ENCODE peak calls at places on chromosomes 4 and X, in ten cellular contexts. M is pancreas, W is BE2C, L is GM13977, D is glutamatergic neuron, X is lower lobe of right lung, S is left lung, V is fibroblast of pulmonary artery, A is NB4, N is nephron progenitor cell. T is an unnamed sample.

GRCh38 chr4:67327245-67327860 is 217.9 kb downstream of the CENPC start:
- DNase-seq in S (no peak), M (peak; percentile 35), D (peak; percentile 71), N (peak; percentile 71), A (peak; percentile 60), L (peak; percentile 65), V (peak; percentile 74), X (no peak), W (peak; percentile 58), T (no peak)

GRCh38 chr4:149835280-149835679 is 19.6 kb upstream of the IQCM start:
- DNase-seq in S (peak; percentile 61), X (peak; percentile 24), V (no peak), D (no peak), N (no peak), M (peak; percentile 21), A (no peak), L (no peak), W (no peak), T (no peak)

GRCh38 chr4:119683518-119683917 is 54.9 kb upstream of the PDE5A start:
- DNase-seq in X (no peak), L (no peak), N (no peak), M (no peak), D (no peak), W (no peak), A (no peak), S (no peak), V (peak; percentile 41), T (no peak)

GRCh38 chr4:169612869-169613859 is 781 bp upstream of the NEK1 start:
- DNase-seq in V (peak; percentile 82), M (peak; percentile 46), N (peak; percentile 70), W (peak; percentile 77), X (peak; percentile 70), L (peak; percentile 60), D (peak; percentile 76), S (no peak), A (peak; percentile 79), T (no peak)

GRCh38 chrX:24027086-24027485 is at the start of gene KLHL15:
- DNase-seq in M (no peak), A (no peak), X (no peak), S (no peak), V (no peak), W (no peak), D (no peak), L (no peak), N (no peak), T (no peak)

GRCh38 chrX:262391-262909 is 18.7 kb upstream of the PLCXD1 start:
- DNase-seq in S (peak; percentile 67), N (no peak), D (no peak), W (no peak), M (no peak), X (peak; percentile 48), V (no peak), A (no peak), L (peak; percentile 31), T (peak; percentile 48)

GRCh38 chr4:162209706-162210105 is 45.9 kb upstream of the FSTL5 start:
- DNase-seq in N (no peak), X (no peak), W (no peak), S (no peak), D (no peak), L (no peak), M (no peak), A (no peak), V (no peak), T (no peak)

GRCh38 chr4:151296227-151296626 is 19.3 kb downstream of the PRSS48 start:
- DNase-seq in W (no peak), A (no peak), M (peak; percentile 35), X (no peak), D (no peak), L (no peak), S (no peak), V (no peak), N (no peak), T (no peak)

GRCh38 chr4:113539408-113539807 is 222.1 kb downstream of the CAMK2D start:
- DNase-seq in A (no peak), N (no peak), S (no peak), L (peak; percentile 10), D (no peak), M (no peak), V (peak; percentile 33), W (no peak), X (no peak), T (no peak)

GRCh38 chr4:168751263-168752225 is 254.7 kb downstream of the PALLD start:
- DNase-seq in X (no peak), A (no peak), N (no peak), D (no peak), M (no peak), W (no peak), L (no peak), V (peak; percentile 46), S (no peak), T (no peak)

GRCh38 chr4:21763865-21764264 is 184.7 kb downstream of the KCNIP4 start:
- DNase-seq in M (no peak), N (no peak), L (no peak), D (no peak), X (no peak), W (peak; percentile 39), V (no peak), A (no peak), S (no peak), T (no peak)

GRCh38 chrX:151713859-151714258 is 2.0 kb upstream of the FATE1 start:
- DNase-seq in D (peak; percentile 36), M (no peak), W (peak; percentile 15), N (peak; percentile 48), A (peak; percentile 54), S (no peak), V (peak; percentile 12), L (peak; percentile 42), X (no peak), T (no peak)

GRCh38 chr4:80268081-80268823 is 1.8 kb downstream of the FGF5 start:
- DNase-seq in X (no peak), S (peak; percentile 69), M (no peak), L (no peak), V (peak; percentile 39), A (no peak), D (peak; percentile 30), N (peak; percentile 18), W (no peak), T (peak; percentile 77)

GRCh38 chrX:47497274-47497673 is 14.3 kb upstream of the ZNF41 start:
- DNase-seq in M (no peak), L (no peak), D (no peak), W (no peak), A (peak; percentile 39), N (no peak), S (no peak), V (peak; percentile 57), X (no peak), T (no peak)

GRCh38 chr4:175469519-175469918 is 342.5 kb downstream of the GPM6A start:
- DNase-seq in D (no peak), S (no peak), M (no peak), V (peak; percentile 7), W (no peak), N (no peak), X (no peak), L (no peak), A (no peak), T (no peak)

GRCh38 chrX:45191383-45191782 is 9.3 kb downstream of the DIPK2B start:
- DNase-seq in D (no peak), L (peak; percentile 21), W (no peak), V (no peak), A (peak; percentile 67), X (no peak), M (no peak), S (no peak), N (no peak), T (no peak)
- TF ChIP-seq CTCF in D (no peak), L (no peak), W (no peak), V (no peak), A (no peak), X (no peak), M (no peak), S (no peak), N (no peak), T (no peak)

GRCh38 chr4:37828843-37829242 is 2.4 kb downstream of the PGM2 start:
- DNase-seq in X (no peak), D (no peak), S (no peak), L (no peak), A (no peak), N (no peak), W (no peak), V (no peak), M (no peak), T (no peak)
- TF ChIP-seq CTCF in X (no peak), D (no peak), S (no peak), L (no peak), A (no peak), N (no peak), W (no peak), V (no peak), M (no peak), T (no peak)

DNA sequence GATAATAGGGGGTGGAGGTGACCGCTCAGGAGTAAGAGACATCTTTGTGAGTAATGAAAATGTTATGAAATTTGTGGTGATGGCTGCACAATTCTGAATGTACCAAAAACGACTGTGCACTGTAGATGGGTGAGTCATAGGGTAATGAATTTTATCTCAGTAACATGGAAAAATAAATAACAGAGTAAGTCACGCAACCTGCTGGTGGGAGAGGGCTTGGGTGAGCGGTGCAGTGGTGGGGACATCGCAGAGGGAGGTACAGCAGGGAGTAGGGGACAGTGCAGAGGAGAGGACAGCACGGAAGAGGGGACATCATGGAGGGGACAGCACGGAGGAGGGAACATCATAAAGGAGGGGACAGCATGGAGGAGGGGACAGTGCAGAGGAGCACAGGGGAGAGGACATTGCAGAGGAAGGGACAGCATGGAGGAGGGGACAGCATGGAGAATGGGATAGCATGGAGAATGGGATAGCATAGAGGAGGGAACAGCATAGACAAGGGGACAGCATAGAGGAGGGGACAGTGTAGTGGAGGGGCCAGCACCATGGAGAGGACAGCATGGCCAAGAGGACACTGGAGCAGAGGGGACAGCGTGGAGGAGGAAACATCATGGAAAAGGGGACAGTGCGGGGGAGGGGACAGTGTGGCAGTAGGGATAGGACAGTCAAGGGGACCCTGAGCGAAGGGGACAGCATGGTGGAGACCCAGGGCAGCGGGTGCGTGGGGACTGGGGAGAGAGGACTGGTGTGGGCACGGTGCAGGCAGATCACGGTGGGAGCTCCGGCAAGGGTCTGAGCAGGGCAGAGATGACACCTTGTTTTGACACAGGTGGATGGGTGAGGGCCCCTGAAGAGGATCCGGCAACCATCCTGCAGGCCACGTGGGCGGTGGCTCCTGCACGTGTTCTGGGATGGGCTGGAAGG is 68.5 kb upstream of the MXD4 start:
- DNase-seq in A (peak; percentile 99), V (peak; percentile 92), S (no peak), W (no peak), D (no peak), X (no peak), M (no peak), L (no peak), N (no peak), T (no peak)
- TF ChIP-seq CTCF in A (no peak), V (peak; percentile 29), S (no peak), W (no peak), D (no peak), X (no peak), M (no peak), L (no peak), N (no peak), T (peak; percentile 23)

DNA sequence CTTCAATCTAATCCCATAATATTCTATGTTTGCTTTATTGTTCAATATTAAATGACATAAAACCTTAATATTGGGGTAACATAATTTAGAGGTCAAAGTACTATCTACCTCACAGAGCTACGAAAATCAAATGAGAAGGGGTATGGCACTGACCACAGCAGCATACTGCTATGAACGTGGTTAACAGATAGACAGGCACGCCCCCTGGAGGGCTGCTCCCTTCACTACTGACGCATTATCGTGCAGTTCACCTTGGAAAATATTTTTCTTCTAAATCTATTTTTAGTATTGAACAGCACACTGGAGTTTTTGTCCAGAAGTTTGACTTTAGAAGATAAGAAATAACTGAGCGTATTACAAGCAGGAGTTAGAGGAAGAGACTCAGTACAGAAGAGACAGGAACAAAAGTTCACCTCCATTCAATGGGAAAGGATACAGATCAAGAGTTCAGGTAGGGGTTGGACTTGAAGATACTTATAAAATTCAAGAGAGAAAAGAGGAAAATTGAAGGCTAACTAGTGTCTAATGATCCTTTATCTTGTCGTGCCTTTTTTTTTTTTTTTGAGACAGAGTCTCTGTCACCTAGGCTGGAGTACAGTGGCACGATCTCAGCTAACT is 22.7 kb downstream of the MAP9 start:
- DNase-seq in D (peak; percentile 82), L (no peak), M (peak; percentile 64), X (peak; percentile 70), V (peak; percentile 80), W (peak; percentile 85), N (peak; percentile 78), S (peak; percentile 50), A (peak; percentile 55), T (no peak)
- TF ChIP-seq CTCF in D (peak; percentile 80), L (peak; percentile 75), M (peak; percentile 61), X (peak; percentile 66), V (peak; percentile 93), W (peak; percentile 95), N (peak; percentile 87), S (peak; percentile 53), A (peak; percentile 84), T (peak; percentile 87)

T was measured in chondrocyte.